ENCODE peak calls at places on chromosomes 4 and X, in nine cellular contexts. H, U, B, I, S, T, M, Z and W are unnamed samples.

GRCh38 chrX:23787745-23788118 is 4.8 kb downstream of the SAT1 start:
- DNase-seq in H (no peak), U (no peak), B (no peak), I (no peak), S (peak; percentile 52), T (no peak), M (no peak), Z (no peak), W (no peak)

GRCh38 chr4:122827899-122828601 is 1.4 kb downstream of the FGF2 start:
- DNase-seq in H (peak; percentile 72), U (no peak), B (peak; percentile 54), I (peak; percentile 38), S (peak; percentile 65), T (no peak), M (peak; percentile 74), Z (no peak), W (no peak)

GRCh38 chr4:8101796-8102355 is 56.7 kb downstream of the ABLIM2 start:
- DNase-seq in H (no peak), U (no peak), B (no peak), I (no peak), S (no peak), T (no peak), M (no peak), Z (no peak), W (no peak)

GRCh38 chr4:37431417-37431743 is 186.8 kb downstream of the NWD2 start:
- DNase-seq in H (no peak), U (no peak), B (no peak), I (no peak), S (peak; percentile 14), T (no peak), M (no peak), Z (no peak), W (no peak)

GRCh38 chr4:1179089-1179441 is 6.7 kb upstream of the SPON2 start:
- DNase-seq in H (no peak), U (no peak), B (no peak), I (no peak), S (no peak), T (no peak), M (no peak), Z (no peak), W (peak; percentile 44)

GRCh38 chrX:132984058-132984650 is 25.7 kb upstream of the HS6ST2 start:
- DNase-seq in H (no peak), U (no peak), B (no peak), I (no peak), S (no peak), T (no peak), M (no peak), Z (no peak), W (no peak)

GRCh38 chr4:177393236-177393635 is 49.0 kb downstream of the AGA start:
- DNase-seq in H (no peak), U (no peak), B (no peak), I (no peak), S (no peak), T (no peak), M (no peak), Z (no peak), W (no peak)

GRCh38 chr4:71586087-71586763 is 197.7 kb downstream of the GC start:
- DNase-seq in H (no peak), U (no peak), B (no peak), I (no peak), S (no peak), T (no peak), M (no peak), Z (no peak), W (no peak)

GRCh38 chr4:70670332-70671014 is 4.2 kb upstream of the JCHAIN start:
- DNase-seq in H (peak; percentile 74), U (no peak), B (no peak), I (no peak), S (peak; percentile 34), T (no peak), M (peak; percentile 16), Z (no peak), W (no peak)

GRCh38 chr4:67635331-67635730 is 65.6 kb downstream of the UBA6 start:
- DNase-seq in H (no peak), U (no peak), B (no peak), I (no peak), S (no peak), T (no peak), M (no peak), Z (no peak), W (no peak)
- H3K4me3 ChIP-seq in H (no peak overlapping the region), U (no peak overlapping the region), B (no peak overlapping the region), I (no peak overlapping the region), S (no peak overlapping the region), T (no peak overlapping the region), M (no peak overlapping the region), Z (no peak overlapping the region), W (no peak overlapping the region)

GRCh38 chrX:149829751-149830191 is 48.0 kb downstream of the MAGEA9 start:
- DNase-seq in H (peak; percentile 34), U (peak; percentile 49), B (peak; percentile 57), I (no peak), S (no peak), T (no peak), M (peak; percentile 0), Z (no peak), W (no peak)
- H3K4me3 ChIP-seq in H (no peak overlapping the region), U (peak overlapping the region; percentile 37), B (peak overlapping the region; percentile 32), I (no peak overlapping the region), S (no peak overlapping the region), T (no peak overlapping the region), M (no peak overlapping the region), Z (peak overlapping the region; percentile 45), W (peak overlapping the region; percentile 30)

GRCh38 chrX:150507251-150507856 is 61.1 kb upstream of the MTM1 start:
- DNase-seq in H (no peak), U (no peak), B (no peak), I (no peak), S (no peak), T (peak; percentile 66), M (no peak), Z (no peak), W (peak; percentile 19)
- H3K4me3 ChIP-seq in H (no peak overlapping the region), U (no peak overlapping the region), B (no peak overlapping the region), I (no peak overlapping the region), S (no peak overlapping the region), T (no peak overlapping the region), M (no peak overlapping the region), Z (no peak overlapping the region), W (no peak overlapping the region)

GRCh38 chrX:30577362-30577961 is at the start of gene TASL:
- DNase-seq in H (no peak), U (no peak), B (no peak), I (no peak), S (no peak), T (peak; percentile 55), M (no peak), Z (no peak), W (no peak)
- H3K4me3 ChIP-seq in H (no peak within 1 kb of the TSS), U (no peak within 1 kb of the TSS), B (peak within 1 kb of the TSS; percentile 52), I (no peak within 1 kb of the TSS), S (no peak within 1 kb of the TSS), T (no peak within 1 kb of the TSS), M (no peak within 1 kb of the TSS), Z (peak within 1 kb of the TSS; percentile 40), W (peak within 1 kb of the TSS; percentile 11)